ENCODE peak calls at places on chromosome 22, in nine cellular contexts. I is heart right ventricle; R is pancreas; G is mesenchymal stem cell; S is cardiac muscle cell; Q is effector memory CD4-positive, alpha-beta T cell; X is body of pancreas; N is neural progenitor cell; H is CD8-positive, alpha-beta T cell. Y is an unnamed sample.
A peak's percentile ranks its signal among the peaks of the same experiment; 100 is the strongest.

GRCh38 chr22:46074771-46075551 is 75.4 kb upstream of the PPARA start:
- DNase-seq in I (peak; percentile 21), R (no peak), G (no peak), S (no peak), Q (no peak), X (peak; percentile 46), N (no peak), H (no peak), Y (no peak)

GRCh38 chr22:24758164-24758799 is 16.2 kb downstream of the PIWIL3 start:
- DNase-seq in I (peak; percentile 24), R (peak; percentile 20), G (peak; percentile 61), S (peak; percentile 77), Q (peak; percentile 25), X (peak; percentile 66), N (peak; percentile 78), H (peak; percentile 56), Y (peak; percentile 55)

GRCh38 chr22:20015971-20016733 is 471 bp downstream of the ARVCF start:
- DNase-seq in I (peak; percentile 39), R (peak; percentile 48), G (peak; percentile 37), S (no peak), Q (peak; percentile 9), X (peak; percentile 55), N (peak; percentile 68), H (peak; percentile 27), Y (no peak)

GRCh38 chr22:18954333-18954732 is 18.2 kb upstream of the PRODH start:
- DNase-seq in I (peak; percentile 66), R (peak; percentile 29), G (peak; percentile 46), S (peak; percentile 59), Q (peak; percentile 28), X (peak; percentile 79), N (peak; percentile 81), H (peak; percentile 55), Y (peak; percentile 66)

GRCh38 chr22:33851985-33852384 is 68.3 kb downstream of the LARGE1 start:
- DNase-seq in I (no peak), R (no peak), G (no peak), S (no peak), Q (no peak), X (no peak), N (no peak), H (no peak), Y (no peak)

GRCh38 chr22:40595497-40596234 is 40.9 kb downstream of the MRTFA start:
- DNase-seq in I (no peak), R (no peak), G (no peak), S (peak; percentile 47), Q (no peak), X (no peak), N (no peak), H (no peak), Y (no peak)

GRCh38 chr22:30539368-30539767 is 7.2 kb downstream of the SEC14L6 start:
- DNase-seq in I (no peak), R (no peak), G (no peak), S (no peak), Q (no peak), X (no peak), N (no peak), H (no peak), Y (no peak)

GRCh38 chr22:37043828-37044538 is 7.6 kb upstream of the KCTD17 start:
- DNase-seq in I (peak; percentile 63), R (peak; percentile 84), G (peak; percentile 54), S (peak; percentile 66), Q (no peak), X (peak; percentile 88), N (peak; percentile 55), H (peak; percentile 33), Y (peak; percentile 81)

GRCh38 chr22:35834080-35834479 is 116.4 kb downstream of the APOL5 start:
- DNase-seq in I (no peak), R (no peak), G (no peak), S (no peak), Q (no peak), X (no peak), N (no peak), H (no peak), Y (no peak)

GRCh38 chr22:28023036-28023435 is 104.0 kb upstream of the PITPNB start:
- DNase-seq in I (no peak), R (peak; percentile 8), G (no peak), S (no peak), Q (no peak), X (peak; percentile 4), N (no peak), H (no peak), Y (no peak)

GRCh38 chr22:39524753-39525657 is 4.6 kb downstream of the ATF4 start:
- DNase-seq in I (no peak), R (no peak), G (peak; percentile 19), S (no peak), Q (no peak), X (no peak), N (no peak), H (no peak), Y (no peak)

GRCh38 chr22:26328221-26328620 is 100.8 kb upstream of the ASPHD2 start:
- DNase-seq in I (no peak), R (no peak), G (no peak), S (no peak), Q (no peak), X (no peak), N (no peak), H (no peak), Y (no peak)

DNA sequence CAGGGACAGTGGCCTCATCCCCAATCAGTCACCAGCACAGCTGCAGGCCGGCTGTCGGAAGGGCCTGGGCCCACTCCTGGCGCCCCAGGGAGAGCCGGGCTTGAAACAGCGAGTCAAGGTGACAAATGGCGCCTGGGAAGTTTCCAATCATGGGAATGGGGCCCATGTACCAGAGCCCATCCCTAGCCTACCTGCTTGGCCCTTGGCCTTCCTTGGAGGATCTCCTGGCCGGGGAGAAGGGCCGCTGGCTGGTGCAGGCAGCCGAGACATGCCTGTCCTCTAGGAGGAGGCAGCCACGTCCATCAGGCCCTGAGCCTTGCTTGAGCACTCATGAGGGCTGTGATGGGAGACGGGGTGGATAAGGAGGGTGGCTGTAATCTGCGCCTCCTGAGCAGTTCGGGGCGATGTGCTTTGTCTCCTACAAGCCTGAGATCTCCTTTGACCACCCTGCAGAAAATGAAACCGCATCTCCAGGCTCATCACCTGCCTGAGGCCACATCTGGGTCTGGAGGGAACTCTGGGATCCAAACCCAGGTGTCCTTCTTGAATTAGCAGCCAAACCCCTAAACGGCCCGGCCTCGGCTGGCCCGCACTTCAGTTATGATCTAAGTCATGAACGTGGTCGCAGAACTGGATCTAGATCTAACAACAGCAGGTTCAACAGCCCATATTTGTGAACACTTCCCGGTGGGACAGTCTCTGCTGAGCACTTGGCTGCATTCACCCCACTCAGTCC is 862.0 kb downstream of the TBC1D22A start:
- DNase-seq in I (no peak), R (no peak), G (no peak), S (no peak), Q (no peak), X (no peak), N (no peak), H (no peak), Y (peak; percentile 24)
- H3K9me3 ChIP-seq in I (no peaks in the 10 kb centered on the region), R (no peaks in the 10 kb centered on the region), G (no peaks in the 10 kb centered on the region), S (peaks cover 4% of the 10 kb centered on the region), Q (no peaks in the 10 kb centered on the region), X (no peaks in the 10 kb centered on the region), N (no peaks in the 10 kb centered on the region), H (no peaks in the 10 kb centered on the region), Y (peaks cover 9% of the 10 kb centered on the region)

GRCh38 chr22:23690713-23691112 is at the start of gene RGL4:
- DNase-seq in I (no peak), R (no peak), G (no peak), S (no peak), Q (no peak), X (no peak), N (no peak), H (no peak), Y (no peak)
- H3K4me1 ChIP-seq in I (peaks cover 10% of the 10 kb centered on the region), R (no peaks in the 10 kb centered on the region), G (no peaks in the 10 kb centered on the region), S (no peaks in the 10 kb centered on the region), Q (peaks cover 12% of the 10 kb centered on the region), X (no peaks in the 10 kb centered on the region), N (no peaks in the 10 kb centered on the region), H (peaks cover 17% of the 10 kb centered on the region), Y (no peaks in the 10 kb centered on the region)

GRCh38 chr22:49636649-49637048 is 191.0 kb downstream of the BRD1 start:
- DNase-seq in I (no peak), R (no peak), G (no peak), S (no peak), Q (no peak), X (no peak), N (no peak), H (no peak), Y (no peak)
- H3K9me3 ChIP-seq in I (no peaks in the 10 kb centered on the region), R (no peaks in the 10 kb centered on the region), G (no peaks in the 10 kb centered on the region), S (no peaks in the 10 kb centered on the region), Q (no peaks in the 10 kb centered on the region), X (no peaks in the 10 kb centered on the region), N (no peaks in the 10 kb centered on the region), H (no peaks in the 10 kb centered on the region), Y (no peaks in the 10 kb centered on the region)

DNA sequence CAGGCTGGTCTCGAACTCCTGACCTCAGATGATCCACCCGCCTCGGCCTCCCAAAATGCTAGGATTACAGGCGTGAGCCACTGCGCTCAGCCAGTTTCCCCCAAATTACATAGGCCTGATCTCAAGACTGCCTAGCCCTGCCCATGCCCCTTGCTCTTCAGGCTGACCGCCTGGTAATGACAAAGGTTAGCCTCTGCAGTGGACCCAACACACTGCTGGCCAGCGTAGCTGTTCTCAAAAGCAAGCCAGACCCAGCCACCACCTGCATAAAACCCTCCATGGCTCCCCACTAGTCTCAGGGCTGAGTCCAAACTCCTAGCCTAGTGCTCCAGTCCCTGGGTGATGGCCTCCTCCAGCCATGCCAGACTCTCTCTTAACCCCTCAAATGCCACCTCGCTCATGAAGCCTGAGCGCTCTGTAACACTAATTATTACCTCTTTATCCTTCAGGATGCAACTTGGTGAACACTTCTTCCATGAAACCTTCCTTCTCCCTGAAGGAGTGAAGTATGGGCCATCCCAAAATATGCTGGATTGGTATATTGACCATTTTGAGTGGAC is 836 bp upstream of the RSPH14 start:
- DNase-seq in I (no peak), R (no peak), G (no peak), S (no peak), Q (no peak), X (no peak), N (no peak), H (no peak), Y (no peak)
- H3K4me1 ChIP-seq in I (peaks cover 44% of the 10 kb centered on the region), R (peaks cover under 1% of the 10 kb centered on the region), G (peaks cover 27% of the 10 kb centered on the region), S (peaks cover 3% of the 10 kb centered on the region), Q (peaks cover 51% of the 10 kb centered on the region), X (peaks cover 28% of the 10 kb centered on the region), N (peaks cover 14% of the 10 kb centered on the region), H (peaks cover 72% of the 10 kb centered on the region), Y (peaks cover 7% of the 10 kb centered on the region)

DNA sequence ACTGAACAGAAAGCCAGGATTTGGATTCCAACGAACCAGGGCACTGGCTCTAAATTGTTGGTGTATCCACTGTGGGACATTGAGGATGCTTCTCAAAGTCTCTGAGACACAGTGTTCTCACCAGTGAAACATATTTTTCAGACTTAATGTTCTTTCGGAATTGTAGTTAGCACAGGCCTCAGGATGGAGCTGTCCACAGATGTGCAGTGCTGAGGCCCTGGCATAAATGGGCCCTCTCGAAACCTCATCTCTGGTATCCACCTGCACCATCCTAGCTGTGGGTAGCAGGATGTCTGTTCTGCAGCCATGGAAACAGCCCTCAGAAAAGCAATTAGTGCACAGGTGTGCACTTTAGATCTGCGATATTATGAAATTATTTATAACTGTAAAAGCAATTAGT is 656.8 kb downstream of the TBC1D22A start:
- DNase-seq in I (no peak), R (no peak), G (no peak), S (no peak), Q (no peak), X (no peak), N (no peak), H (no peak), Y (no peak)
- H3K9me3 ChIP-seq in I (peaks cover 3% of the 10 kb centered on the region), R (no peaks in the 10 kb centered on the region), G (peaks cover 18% of the 10 kb centered on the region), S (no peaks in the 10 kb centered on the region), Q (no peaks in the 10 kb centered on the region), X (no peaks in the 10 kb centered on the region), N (peaks cover 16% of the 10 kb centered on the region), H (no peaks in the 10 kb centered on the region), Y (peaks cover 5% of the 10 kb centered on the region)

Y was measured in lung.